ENCODE peak calls at places on chromosomes 13 and 19, in eight cellular contexts. One of them, this sample, is unnamed.

GRCh38 chr13:77919351-77920294 is 992 bp upstream of the EDNRB start:
- DNase-seq in NCI-H187: no peak
- DNase-seq in adipocyte: peak
- DNase-seq in CD8-positive, alpha-beta memory T cell: no peak
- DNase-seq in uterus: peak
- DNase-seq in IMR-90: peak
- DNase-seq in activated CD4-positive, alpha-beta T cell treated with anti-CD3 and anti-CD28 coated beads, Interleukin-2, amount 50 U/mL, for 48 hours: no peak
- DNase-seq in fibroblast of the conjunctiva: no peak
- DNase-seq in this sample: no peak

GRCh38 chr19:55383789-55384575 is at the start of gene TMEM238:
- DNase-seq in NCI-H187: peak
- DNase-seq in adipocyte: peak
- DNase-seq in CD8-positive, alpha-beta memory T cell: peak
- DNase-seq in uterus: peak
- DNase-seq in IMR-90: peak
- DNase-seq in activated CD4-positive, alpha-beta T cell treated with anti-CD3 and anti-CD28 coated beads, Interleukin-2, amount 50 U/mL, for 48 hours: peak
- DNase-seq in fibroblast of the conjunctiva: peak
- DNase-seq in this sample: no peak

GRCh38 chr19:45428385-45429231 is 4.9 kb upstream of the ERCC1 start:
- DNase-seq in NCI-H187: no peak
- DNase-seq in adipocyte: peak
- DNase-seq in CD8-positive, alpha-beta memory T cell: peak
- DNase-seq in uterus: peak
- DNase-seq in IMR-90: peak
- DNase-seq in activated CD4-positive, alpha-beta T cell treated with anti-CD3 and anti-CD28 coated beads, Interleukin-2, amount 50 U/mL, for 48 hours: peak
- DNase-seq in fibroblast of the conjunctiva: no peak
- DNase-seq in this sample: no peak

GRCh38 chr19:6020166-6020967 is 42.4 kb upstream of the RANBP3 start:
- DNase-seq in NCI-H187: no peak
- DNase-seq in adipocyte: no peak
- DNase-seq in CD8-positive, alpha-beta memory T cell: no peak
- DNase-seq in uterus: no peak
- DNase-seq in IMR-90: no peak
- DNase-seq in activated CD4-positive, alpha-beta T cell treated with anti-CD3 and anti-CD28 coated beads, Interleukin-2, amount 50 U/mL, for 48 hours: no peak
- DNase-seq in fibroblast of the conjunctiva: no peak
- DNase-seq in this sample: no peak

GRCh38 chr19:53333071-53333465 is 481 bp upstream of the ZNF845 start:
- DNase-seq in NCI-H187: no peak
- DNase-seq in adipocyte: peak
- DNase-seq in CD8-positive, alpha-beta memory T cell: peak
- DNase-seq in uterus: peak
- DNase-seq in IMR-90: no peak
- DNase-seq in activated CD4-positive, alpha-beta T cell treated with anti-CD3 and anti-CD28 coated beads, Interleukin-2, amount 50 U/mL, for 48 hours: peak
- DNase-seq in fibroblast of the conjunctiva: no peak
- DNase-seq in this sample: no peak

GRCh38 chr19:6498294-6499036 is 3.6 kb downstream of the TUBB4A start:
- DNase-seq in NCI-H187: no peak
- DNase-seq in adipocyte: no peak
- DNase-seq in CD8-positive, alpha-beta memory T cell: no peak
- DNase-seq in uterus: no peak
- DNase-seq in IMR-90: no peak
- DNase-seq in activated CD4-positive, alpha-beta T cell treated with anti-CD3 and anti-CD28 coated beads, Interleukin-2, amount 50 U/mL, for 48 hours: no peak
- DNase-seq in fibroblast of the conjunctiva: no peak
- DNase-seq in this sample: no peak

GRCh38 chr13:76516013-76516412 is 370.2 kb downstream of the KCTD12 start:
- DNase-seq in NCI-H187: no peak
- DNase-seq in adipocyte: peak
- DNase-seq in CD8-positive, alpha-beta memory T cell: no peak
- DNase-seq in uterus: no peak
- DNase-seq in IMR-90: peak
- DNase-seq in activated CD4-positive, alpha-beta T cell treated with anti-CD3 and anti-CD28 coated beads, Interleukin-2, amount 50 U/mL, for 48 hours: no peak
- DNase-seq in fibroblast of the conjunctiva: peak
- DNase-seq in this sample: no peak

GRCh38 chr13:73849292-73849691 is 284.9 kb downstream of the KLF12 start:
- DNase-seq in NCI-H187: no peak
- DNase-seq in adipocyte: peak
- DNase-seq in CD8-positive, alpha-beta memory T cell: no peak
- DNase-seq in uterus: no peak
- DNase-seq in IMR-90: peak
- DNase-seq in activated CD4-positive, alpha-beta T cell treated with anti-CD3 and anti-CD28 coated beads, Interleukin-2, amount 50 U/mL, for 48 hours: no peak
- DNase-seq in fibroblast of the conjunctiva: no peak
- DNase-seq in this sample: no peak

This sample was measured in keratinocyte.